ENCODE peak calls at places on chromosomes 5 and 9, in nine cellular contexts. K is heart right ventricle, V is breast epithelium, H is A673, O is Panc1, D is mammary epithelial cell, S is pancreas, I is transverse colon, M is ovary. F is an unnamed sample.

GRCh38 chr9:125633116-125633743 is 73.8 kb downstream of the MAPKAP1 start:
- DNase-seq in O (no peak), D (peak), M (no peak), H (peak), V (no peak), K (no peak), S (peak), I (no peak), F (peak)

GRCh38 chr9:136545065-136545965 is 533 bp downstream of the NOTCH1 start:
- DNase-seq in O (no peak), S (peak), M (peak), K (no peak), H (peak), I (no peak), V (no peak), D (peak), F (no peak)

GRCh38 chr5:138869763-138870500 is 5.2 kb downstream of the LRRTM2 start:
- DNase-seq in V (no peak), H (no peak), K (no peak), D (peak), M (no peak), S (no peak), O (no peak), I (no peak), F (no peak)

GRCh38 chr9:109568568-109569210 is 70.6 kb upstream of the PTPN3 start:
- DNase-seq in I (no peak), D (no peak), K (peak), H (no peak), O (no peak), S (no peak), V (no peak), M (no peak), F (no peak)

GRCh38 chr5:68306361-68307014 is 90.9 kb downstream of the PIK3R1 start:
- DNase-seq in H (no peak), O (no peak), I (no peak), K (no peak), S (no peak), M (no peak), V (no peak), D (no peak), F (no peak)

GRCh38 chr5:109689740-109690455 is at the start of gene MAN2A1:
- DNase-seq in S (peak), V (peak), I (peak), K (peak), O (no peak), H (peak), D (peak), M (peak), F (peak)

GRCh38 chr5:157121709-157122108 is 12.9 kb upstream of the HAVCR2 start:
- DNase-seq in H (no peak), M (no peak), I (no peak), D (no peak), V (no peak), K (no peak), O (no peak), S (no peak), F (no peak)

GRCh38 chr5:72402959-72403628 is 82.9 kb downstream of the PTCD2 start:
- DNase-seq in K (no peak), O (no peak), H (peak), D (no peak), I (no peak), M (no peak), S (no peak), V (no peak), F (peak)

GRCh38 chr9:83441390-83441789 is 96.8 kb downstream of the FRMD3 start:
- DNase-seq in V (no peak), M (no peak), O (no peak), D (no peak), I (no peak), S (no peak), K (no peak), H (no peak), F (peak)

GRCh38 chr9:34157308-34157707 is 21.5 kb upstream of the UBAP1 start:
- DNase-seq in D (no peak), O (no peak), K (no peak), I (no peak), H (no peak), S (no peak), M (no peak), V (no peak), F (no peak)

GRCh38 chr5:54997081-54997480 is 11.7 kb upstream of the ESM1 start:
- DNase-seq in V (no peak), H (no peak), D (no peak), I (no peak), K (no peak), S (no peak), O (no peak), M (no peak), F (no peak)

GRCh38 chr9:137205126-137206069 is at the start of the genes NDOR1 and TMEM203:
- DNase-seq in S (peak), D (peak), I (peak), M (peak), K (peak), V (peak), H (peak), O (no peak), F (peak)

GRCh38 chr5:1542755-1543154 is 19.0 kb upstream of the LPCAT1 start:
- DNase-seq in S (peak), V (no peak), O (peak), D (peak), K (no peak), I (peak), M (no peak), H (no peak), F (peak)

GRCh38 chr9:79583957-79584654 is 12.3 kb downstream of the TLE4 start:
- DNase-seq in M (no peak), I (peak), O (no peak), D (no peak), H (no peak), V (no peak), K (peak), S (no peak), F (no peak)

GRCh38 chr9:124098141-124098905 is 86.8 kb downstream of the LHX2 start:
- DNase-seq in S (no peak), K (no peak), V (no peak), O (no peak), I (no peak), H (no peak), D (no peak), M (no peak), F (no peak)

GRCh38 chr9:92964981-92965758 is 17.8 kb downstream of the FGD3 start:
- DNase-seq in V (peak), O (no peak), S (no peak), H (no peak), M (no peak), K (peak), I (peak), D (no peak), F (peak)

GRCh38 chr5:77853353-77853907 is 77.3 kb upstream of the TBCA start:
- DNase-seq in D (no peak), K (no peak), H (no peak), V (no peak), M (no peak), I (no peak), O (no peak), S (no peak), F (no peak)

GRCh38 chr5:116237917-116238502 is 153.2 kb downstream of the COMMD10 start:
- DNase-seq in S (no peak), H (peak), M (no peak), V (no peak), I (no peak), D (no peak), O (no peak), K (no peak), F (no peak)

GRCh38 chr9:21362287-21362686 is 5.6 kb downstream of the IFNA13 start:
- DNase-seq in S (no peak), D (no peak), O (no peak), I (no peak), K (no peak), M (no peak), V (no peak), H (no peak), F (no peak)

GRCh38 chr9:98986866-98987653 is 43.4 kb downstream of the COL15A1 start:
- DNase-seq in M (no peak), I (no peak), S (no peak), H (no peak), V (no peak), O (no peak), K (peak), D (no peak), F (no peak)
- H3K27ac ChIP-seq in M (no peak), I (peak), S (no peak), H (no peak), V (peak), O (no peak), K (no peak), D (no peak), F (peak)

DNA sequence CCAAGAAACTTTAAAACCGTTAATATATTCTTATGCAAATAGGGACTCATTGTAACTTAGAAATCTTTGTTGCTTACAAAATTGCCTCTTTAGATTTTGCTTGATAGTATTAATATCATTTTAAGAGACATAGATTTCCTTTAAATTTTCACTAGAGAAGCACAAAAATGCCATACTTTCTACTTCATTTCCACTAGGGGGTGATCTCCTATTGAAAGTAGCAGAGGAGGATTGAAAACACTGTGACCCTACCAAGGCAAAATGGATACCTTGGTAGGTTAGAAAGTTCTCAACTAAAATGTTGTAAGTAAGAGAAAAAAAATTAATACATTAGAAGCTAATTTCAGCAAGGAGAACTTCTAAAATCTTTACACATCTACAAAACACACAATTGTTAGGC is 204.9 kb downstream of the CHSY3 start:
- DNase-seq in S (no peak), D (peak), I (no peak), O (no peak), H (peak), K (no peak), V (no peak), M (no peak), F (no peak)
- TF ChIP-seq CTCF in S (peak), D (peak), I (peak), O (peak), H (peak), K (peak), V (no peak), M (no peak), F (no peak)

GRCh38 chr5:79255786-79256557 is 20.0 kb downstream of the JMY start:
- DNase-seq in D (peak), K (no peak), S (peak), O (no peak), V (no peak), H (peak), I (peak), M (no peak), F (peak)

GRCh38 chr5:79256563-79256962 is 20.6 kb downstream of the JMY start:
- DNase-seq in S (no peak), V (no peak), M (no peak), O (no peak), D (no peak), H (no peak), I (no peak), K (no peak), F (no peak)

GRCh38 chr5:79258801-79259200 is 22.9 kb downstream of the JMY start:
- DNase-seq in O (no peak), H (no peak), V (no peak), S (no peak), K (no peak), D (no peak), I (no peak), M (no peak), F (no peak)

GRCh38 chr5:79259383-79259782 is 23.5 kb downstream of the JMY start:
- DNase-seq in D (no peak), K (no peak), O (no peak), H (no peak), I (no peak), V (no peak), S (no peak), M (no peak), F (no peak)

DNA sequence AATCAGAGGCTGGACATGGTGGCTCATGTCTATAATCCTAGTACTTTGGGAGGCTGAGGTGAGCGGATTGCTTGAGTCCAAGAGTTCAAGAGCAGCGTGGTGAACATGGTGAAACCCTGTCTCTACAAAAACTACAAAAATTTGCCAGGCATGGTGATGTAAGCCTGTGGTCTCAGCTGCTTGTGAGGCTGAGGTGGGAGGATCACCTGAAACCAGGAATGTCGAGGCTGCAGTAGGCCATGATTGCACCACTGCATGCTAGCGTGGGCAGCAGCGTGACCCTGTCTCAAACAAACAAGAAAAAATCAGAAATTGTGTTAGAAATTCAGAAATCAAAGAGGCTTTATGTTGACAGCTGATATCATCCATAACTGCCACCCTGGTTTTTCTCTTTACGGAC is 21.4 kb downstream of the JMY start:
- DNase-seq in H (no peak), S (no peak), D (no peak), I (no peak), M (no peak), V (no peak), K (no peak), O (no peak), F (no peak)
- H3K27ac ChIP-seq in H (no peak), S (no peak), D (no peak), I (no peak), M (no peak), V (no peak), K (no peak), O (no peak), F (no peak)

DNA sequence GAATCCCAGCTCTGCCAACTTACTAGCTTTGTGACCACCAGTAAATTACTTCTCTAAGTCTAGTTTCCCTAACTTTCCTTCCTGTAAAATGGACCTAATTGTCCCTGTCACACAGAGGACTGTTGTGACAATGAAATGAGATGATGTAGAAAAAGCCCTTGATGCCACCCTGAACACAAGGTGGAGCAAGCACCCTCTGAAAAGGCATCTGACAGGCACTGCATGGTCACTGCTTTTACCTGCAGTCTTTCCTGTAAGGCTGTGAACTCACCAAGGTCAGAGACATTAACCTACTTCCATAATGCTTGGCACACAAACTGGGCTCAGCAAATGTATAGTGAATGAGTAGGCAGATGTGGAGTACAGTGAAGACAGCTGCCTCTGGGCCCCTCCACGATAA is 6.1 kb downstream of the SLC31A2 start:
- DNase-seq in O (no peak), S (no peak), V (no peak), D (no peak), H (no peak), M (no peak), K (no peak), I (no peak), F (no peak)
- TF ChIP-seq CTCF in O (no peak), S (no peak), V (no peak), D (no peak), H (no peak), M (no peak), K (no peak), I (no peak), F (no peak)

GRCh38 chr9:116389546-116390305 is 236.1 kb downstream of the PAPPA start:
- DNase-seq in M (no peak), H (no peak), D (peak), S (no peak), V (no peak), K (no peak), I (no peak), O (no peak), F (no peak)
- H3K27ac ChIP-seq in M (no peak), H (no peak), D (no peak), S (no peak), V (no peak), K (no peak), I (no peak), O (no peak), F (no peak)

GRCh38 chr5:167970002-167970401 is 321.4 kb upstream of the WWC1 start:
- DNase-seq in S (no peak), M (no peak), V (no peak), D (no peak), K (no peak), I (no peak), H (peak), O (no peak), F (no peak)
- TF ChIP-seq CTCF in S (no peak), M (no peak), V (no peak), D (no peak), K (no peak), I (no peak), H (peak), O (no peak), F (no peak)

F was measured in stomach.